ENCODE peak calls at places on chromosomes 13 and 19, in four cellular contexts. D is osteoblast, S is aorta, H is adrenal gland. J is an unnamed sample.

GRCh38 chr13:37602743-37603381 is 4.3 kb upstream of the POSTN start:
- DNase-seq in H (no peak), S (no peak), D (no peak), J (no peak)

GRCh38 chr19:3257071-3257470 is 32.6 kb downstream of the CELF5 start:
- DNase-seq in D (no peak), S (no peak), H (no peak), J (no peak)

GRCh38 chr13:27660511-27660910 is 38.8 kb downstream of the POLR1D start:
- DNase-seq in S (no peak), D (no peak), H (no peak), J (no peak)

GRCh38 chr13:41520699-41521630 is 63.6 kb downstream of the RGCC start:
- DNase-seq in D (peak; percentile 76), S (no peak), H (no peak), J (no peak)

GRCh38 chr19:40089462-40089861 is 1.3 kb downstream of the ZNF780A start:
- DNase-seq in D (no peak), H (no peak), S (no peak), J (no peak)

GRCh38 chr19:52722062-52723005 is 12.5 kb downstream of the ZNF611 start:
- DNase-seq in S (no peak), D (peak; percentile 96), H (no peak), J (no peak)

GRCh38 chr19:10334340-10335148 is 1.2 kb upstream of the RAVER1 start:
- DNase-seq in D (peak; percentile 99), S (peak; percentile 98), H (peak; percentile 97), J (peak; percentile 97)

GRCh38 chr19:48330012-48330681 is 4.8 kb downstream of the EMP3 start:
- DNase-seq in S (peak; percentile 77), D (peak; percentile 38), H (peak; percentile 86), J (peak; percentile 89)

GRCh38 chr19:46944918-46945628 is 74.6 kb upstream of the NPAS1 start:
- DNase-seq in S (peak; percentile 89), D (peak; percentile 66), H (peak; percentile 67), J (peak; percentile 46)

GRCh38 chr19:50204811-50205675 is 1.6 kb downstream of the MYH14 start:
- DNase-seq in H (peak; percentile 29), D (peak; percentile 80), S (no peak), J (peak; percentile 95)
- H3K4me3 ChIP-seq in H (no peak overlapping the region), D (no peak overlapping the region), S (no peak overlapping the region), J (peak overlapping the region; percentile 34)

GRCh38 chr13:75305057-75305456 is 176.9 kb downstream of the TBC1D4 start:
- DNase-seq in S (no peak), H (peak; percentile 87), D (no peak), J (no peak)
- H3K4me1 ChIP-seq in S (no peaks in the 10 kb centered on the region), H (peaks cover 53% of the 10 kb centered on the region), D (peaks cover 16% of the 10 kb centered on the region), J (no peaks in the 10 kb centered on the region)

DNA sequence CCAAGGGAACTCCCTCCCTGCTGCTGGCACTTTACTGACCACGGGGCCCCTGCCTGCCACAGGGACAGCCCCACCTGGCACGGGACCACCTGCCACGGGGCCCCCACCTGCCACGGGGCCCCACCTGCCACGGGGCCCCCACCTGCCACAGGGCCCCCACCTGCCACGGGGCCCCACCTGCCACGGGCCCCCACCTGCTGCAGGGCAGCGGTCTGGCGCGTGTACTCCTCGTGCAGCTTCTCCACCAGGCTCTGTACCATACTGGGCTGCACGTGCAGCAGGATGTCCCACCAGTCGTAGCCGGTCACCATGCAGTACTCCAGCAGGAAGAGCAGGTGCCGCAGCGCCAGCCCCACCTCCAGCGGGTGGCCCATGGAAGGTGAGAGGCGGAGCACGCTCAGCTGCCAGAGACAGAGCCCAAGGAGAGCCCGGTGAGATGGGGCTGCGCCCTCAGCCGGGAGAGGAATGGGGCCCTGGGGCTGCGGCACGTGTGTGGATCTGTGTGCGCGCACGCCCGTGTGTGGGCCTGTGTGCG is 16.1 kb downstream of the MED16 start:
- DNase-seq in S (no peak), D (no peak), H (no peak), J (no peak)
- H3K4me3 ChIP-seq in S (no peak overlapping the region), D (no peak overlapping the region), H (no peak overlapping the region), J (no peak overlapping the region)

GRCh38 chr19:1182727-1183126 is 8.7 kb upstream of the SBNO2 start:
- DNase-seq in S (no peak), H (no peak), D (no peak), J (no peak)

GRCh38 chr19:1183543-1184172 is 9.6 kb upstream of the SBNO2 start:
- DNase-seq in H (peak; percentile 76), S (no peak), D (peak; percentile 82), J (peak; percentile 62)

GRCh38 chr19:1182068-1182467 is 8.0 kb upstream of the SBNO2 start:
- DNase-seq in D (no peak), H (no peak), S (no peak), J (no peak)

GRCh38 chr19:1177322-1178114 is 3.5 kb upstream of the SBNO2 start:
- DNase-seq in H (peak; percentile 59), D (peak; percentile 99), S (peak; percentile 85), J (no peak)

GRCh38 chr19:1181606-1182005 is 7.5 kb upstream of the SBNO2 start:
- DNase-seq in S (no peak), H (no peak), D (peak; percentile 74), J (peak; percentile 68)
- H3K4me1 ChIP-seq in S (no peaks in the 10 kb centered on the region), H (no peaks in the 10 kb centered on the region), D (peaks cover 26% of the 10 kb centered on the region), J (peaks cover 18% of the 10 kb centered on the region)

GRCh38 chr13:78601886-78602560 is 1.3 kb downstream of the POU4F1 start:
- DNase-seq in H (no peak), S (no peak), D (peak; percentile 78), J (no peak)

GRCh38 chr13:78599911-78600310 is 3.4 kb downstream of the POU4F1 start:
- DNase-seq in D (no peak), S (no peak), H (no peak), J (no peak)

GRCh38 chr13:78600317-78600899 is 2.9 kb downstream of the POU4F1 start:
- DNase-seq in D (no peak), H (no peak), S (no peak), J (no peak)

GRCh38 chr13:78602561-78603239 is 652 bp downstream of the POU4F1 start:
- DNase-seq in S (peak; percentile 66), D (no peak), H (no peak), J (no peak)

GRCh38 chr13:78601124-78601885 is 2.0 kb downstream of the POU4F1 start:
- DNase-seq in D (peak; percentile 88), S (no peak), H (no peak), J (no peak)
- H3K4me3 ChIP-seq in D (no peak overlapping the region), S (no peak overlapping the region), H (no peak overlapping the region), J (no peak overlapping the region)

GRCh38 chr13:48235100-48235813 is 2.3 kb downstream of the ITM2B start:
- DNase-seq in H (peak; percentile 45), S (no peak), D (peak; percentile 44), J (peak; percentile 28)

GRCh38 chr13:48235814-48236135 is 2.8 kb downstream of the ITM2B start:
- DNase-seq in S (no peak), H (no peak), D (no peak), J (no peak)

GRCh38 chr13:48233886-48234488 is 981 bp downstream of the ITM2B start:
- DNase-seq in D (peak; percentile 53), H (no peak), S (no peak), J (no peak)

GRCh38 chr13:48234652-48235099 is 1.7 kb downstream of the ITM2B start:
- DNase-seq in H (no peak), S (no peak), D (no peak), J (no peak)

DNA sequence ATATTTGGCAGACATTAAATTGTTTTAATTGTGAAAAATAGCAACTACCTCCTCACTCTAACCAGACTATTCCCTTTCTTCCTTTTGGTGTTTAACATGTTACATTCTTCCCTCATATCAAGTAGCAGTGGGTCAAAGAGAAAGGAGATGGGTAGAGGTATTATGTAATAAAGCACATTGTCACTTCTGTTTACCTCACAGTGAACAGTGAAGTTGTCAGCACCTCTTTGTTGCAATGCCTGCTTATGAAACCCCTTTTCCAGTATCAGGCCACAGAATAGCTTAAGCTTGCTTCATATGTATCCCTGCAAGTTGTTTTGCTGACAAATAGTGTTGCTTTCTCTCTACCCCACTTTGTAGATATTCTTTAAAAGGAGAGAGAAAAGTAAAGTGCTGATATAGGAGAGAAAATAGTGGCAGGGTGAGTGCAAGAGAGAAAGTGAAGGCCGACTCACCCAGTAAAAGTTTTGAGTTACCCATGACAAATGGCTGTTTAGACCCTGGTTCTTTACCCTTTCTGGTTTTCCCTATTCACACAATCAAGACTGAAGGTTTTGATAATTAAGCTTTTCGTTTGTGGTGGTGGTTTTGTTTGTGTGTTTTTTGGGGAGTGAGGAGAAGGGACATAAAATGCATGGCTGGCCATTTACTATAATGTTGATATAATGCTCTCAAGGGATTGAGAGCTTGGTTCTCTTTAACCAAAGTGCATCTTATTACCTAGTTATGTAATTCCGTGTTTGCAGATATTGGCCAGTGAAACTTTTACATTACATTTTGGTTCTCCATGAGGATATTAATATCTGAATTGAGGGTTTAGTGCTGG is 3.7 kb downstream of the ITM2B start:
- DNase-seq in S (no peak), D (no peak), H (no peak), J (no peak)
- H3K4me1 ChIP-seq in S (no peaks in the 10 kb centered on the region), D (peaks cover 35% of the 10 kb centered on the region), H (peaks cover 41% of the 10 kb centered on the region), J (peaks cover 37% of the 10 kb centered on the region)

J was measured in transverse colon.